ENCODE peak calls at places on chromosome 22, in five cellular contexts. B is MM.1S, O is HCT116, G is neural progenitor cell, Z is hepatocyte. R is an unnamed sample.

GRCh38 chr22:44753189-44754042 is 1.0 kb downstream of the ARHGAP8 start:
- DNase-seq in Z (peak), G (no peak), B (no peak), O (no peak), R (peak)

GRCh38 chr22:47933226-47933625 is 1170.8 kb downstream of the TBC1D22A start:
- DNase-seq in G (no peak), B (no peak), Z (no peak), O (no peak), R (no peak)

GRCh38 chr22:43213066-43213465 is 26.1 kb upstream of the TTLL12 start:
- DNase-seq in Z (peak), G (peak), B (no peak), O (no peak), R (no peak)

GRCh38 chr22:22598144-22598543 is 39.1 kb upstream of the PRAME start:
- DNase-seq in O (no peak), Z (no peak), B (no peak), G (no peak), R (no peak)

GRCh38 chr22:19832476-19833108 is 22.1 kb downstream of the GNB1L start:
- DNase-seq in G (no peak), Z (no peak), O (no peak), B (no peak), R (no peak)

GRCh38 chr22:25060522-25061071 is 108.1 kb downstream of the KIAA1671 start:
- DNase-seq in Z (no peak), G (no peak), O (no peak), B (no peak), R (no peak)

GRCh38 chr22:37184380-37184755 is 3.7 kb downstream of the C1QTNF6 start:
- DNase-seq in O (no peak), Z (no peak), G (no peak), B (no peak), R (no peak)

GRCh38 chr22:45302047-45302446 is 7.7 kb upstream of the FAM118A start:
- DNase-seq in Z (peak), O (no peak), G (no peak), B (no peak), R (peak)

GRCh38 chr22:45529097-45529496 is 26.4 kb downstream of the FBLN1 start:
- DNase-seq in B (no peak), O (no peak), Z (no peak), G (no peak), R (no peak)

GRCh38 chr22:25900880-25901279 is 158.9 kb downstream of the MYO18B start:
- DNase-seq in Z (no peak), G (no peak), B (no peak), O (no peak), R (no peak)

GRCh38 chr22:43853328-43853931 is 8.9 kb downstream of the SULT4A1 start:
- DNase-seq in Z (no peak), G (no peak), O (no peak), B (no peak), R (no peak)

GRCh38 chr22:22932512-22932941 is 44.9 kb downstream of the IGLL5 start:
- DNase-seq in O (no peak), G (no peak), B (peak), Z (no peak), R (no peak)

GRCh38 chr22:46067159-46068111 is 82.9 kb upstream of the PPARA start:
- DNase-seq in Z (no peak), G (no peak), O (no peak), B (no peak), R (peak)

GRCh38 chr22:19514831-19515565 is 9.2 kb downstream of the CLDN5 start:
- DNase-seq in B (no peak), G (no peak), Z (no peak), O (no peak), R (peak)

GRCh38 chr22:49255741-49256318 is 571.8 kb downstream of the BRD1 start:
- DNase-seq in G (no peak), B (no peak), O (no peak), Z (no peak), R (no peak)

GRCh38 chr22:47163876-47164513 is 401.5 kb downstream of the TBC1D22A start:
- DNase-seq in O (no peak), G (no peak), B (no peak), Z (no peak), R (no peak)

GRCh38 chr22:43948836-43949235 is 6.4 kb upstream of the SAMM50 start:
- DNase-seq in B (no peak), G (no peak), Z (no peak), O (no peak), R (peak)

GRCh38 chr22:20552450-20552894 is 45.1 kb downstream of the MED15 start:
- DNase-seq in O (no peak), B (no peak), Z (peak), G (no peak), R (peak)

GRCh38 chr22:44245438-44245837 is 64.7 kb downstream of the PARVG start:
- DNase-seq in O (no peak), B (no peak), Z (no peak), G (no peak), R (no peak)

GRCh38 chr22:24565077-24565476 is 9.3 kb downstream of the SNRPD3 start:
- DNase-seq in O (no peak), G (no peak), Z (no peak), B (no peak), R (no peak)

GRCh38 chr22:24331468-24332440 is 61.1 kb downstream of the SPECC1L start:
- DNase-seq in G (no peak), Z (no peak), B (no peak), O (no peak), R (peak)

GRCh38 chr22:22920910-22921550 is 33.4 kb downstream of the IGLL5 start:
- DNase-seq in B (no peak), Z (no peak), O (no peak), G (no peak), R (no peak)

GRCh38 chr22:23073506-23074229 is 3.3 kb downstream of the GNAZ start:
- DNase-seq in Z (no peak), G (no peak), O (no peak), B (no peak), R (no peak)

GRCh38 chr22:46974077-46974476 is 211.6 kb downstream of the TBC1D22A start:
- DNase-seq in O (no peak), Z (no peak), G (no peak), B (no peak), R (peak)

GRCh38 chr22:43004362-43005035 is 10.4 kb downstream of the PACSIN2 start:
- DNase-seq in G (no peak), Z (peak), B (no peak), O (no peak), R (peak)

GRCh38 chr22:46825145-46825544 is 62.7 kb downstream of the TBC1D22A start:
- DNase-seq in G (no peak), B (no peak), Z (no peak), O (no peak), R (no peak)

GRCh38 chr22:44080936-44081853 is 57.1 kb downstream of the PARVB start:
- DNase-seq in B (peak), Z (peak), G (peak), O (peak), R (peak)

GRCh38 chr22:24157783-24158170 is 23.5 kb upstream of the SUSD2 start:
- DNase-seq in O (no peak), B (no peak), Z (no peak), G (no peak), R (peak)

GRCh38 chr22:42202669-42203068 is 67.8 kb downstream of the TCF20 start:
- DNase-seq in O (no peak), B (no peak), Z (no peak), G (no peak), R (no peak)

GRCh38 chr22:21569459-21570161 is 2.1 kb downstream of the UBE2L3 start:
- DNase-seq in O (no peak), G (peak), B (no peak), Z (no peak), R (no peak)
- H3K4me3 ChIP-seq in O (peak), G (peak), B (no peak), Z (no peak), R (peak)

GRCh38 chr22:36088292-36088691 is 59.7 kb upstream of the RBFOX2 start:
- DNase-seq in B (no peak), G (no peak), O (no peak), Z (no peak), R (no peak)
- TF ChIP-seq EZH2phosphoT487 in B (no peak), G (no peak), O (no peak), Z (no peak), R (no peak)

GRCh38 chr22:17119481-17120202 is 1.5 kb downstream of the TMEM121B start:
- DNase-seq in O (no peak), G (peak), Z (no peak), B (no peak), R (peak)
- H3K4me2 ChIP-seq in O (no peak), G (peak), Z (no peak), B (no peak), R (no peak)

DNA sequence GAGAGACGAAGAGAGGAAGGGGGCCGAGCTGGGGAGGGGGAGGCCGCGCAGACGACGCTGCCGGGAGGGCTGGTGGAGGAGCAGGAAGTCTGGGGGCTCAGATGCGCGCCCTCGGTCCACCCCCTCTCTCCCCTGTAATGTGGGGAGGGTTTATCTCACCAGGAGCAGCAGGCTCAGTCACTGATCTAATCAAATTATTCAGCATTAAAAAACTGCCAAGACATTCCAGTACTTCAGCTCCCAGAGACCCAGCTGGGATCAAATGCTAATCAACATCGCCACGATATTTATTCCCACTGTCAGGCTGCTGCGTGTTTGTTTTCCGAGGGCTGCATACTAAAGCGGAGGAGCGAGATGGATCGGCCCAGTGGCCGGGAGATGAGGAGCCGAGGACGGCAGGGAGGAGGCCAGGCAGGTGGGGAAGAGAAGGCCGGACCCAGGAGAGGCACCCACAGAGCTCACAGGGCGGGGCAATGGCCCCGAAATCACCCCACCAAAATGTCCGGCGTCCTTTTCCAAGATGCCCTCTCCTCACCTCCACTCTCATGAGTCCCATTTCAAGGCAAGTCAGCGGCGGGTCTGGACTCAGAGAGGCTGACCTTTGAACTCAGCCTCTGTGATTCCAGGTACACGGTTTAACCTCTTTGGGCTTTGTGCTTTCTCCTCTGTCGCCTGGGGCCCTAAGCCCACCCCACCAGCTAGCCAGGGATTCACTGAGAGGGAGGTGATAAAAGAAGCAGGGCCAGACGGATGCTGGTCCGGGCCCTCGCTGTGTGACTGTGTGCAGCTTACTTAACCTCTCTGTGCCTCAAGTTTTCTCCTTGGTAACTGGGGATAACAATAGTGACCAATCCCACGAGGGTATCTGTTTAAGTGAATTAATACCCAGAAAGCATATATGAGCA is 502.1 kb downstream of the MN1 start:
- DNase-seq in Z (no peak), G (peak), O (no peak), B (no peak), R (peak)
- H3K4me3 ChIP-seq in Z (no peak), G (no peak), O (no peak), B (no peak), R (peak)

GRCh38 chr22:50287731-50288130 is 17.6 kb upstream of the MAPK11 start:
- DNase-seq in G (no peak), O (no peak), Z (no peak), B (no peak), R (no peak)
- TF ChIP-seq EZH2phosphoT487 in G (no peak), O (no peak), Z (no peak), B (no peak), R (no peak)

DNA sequence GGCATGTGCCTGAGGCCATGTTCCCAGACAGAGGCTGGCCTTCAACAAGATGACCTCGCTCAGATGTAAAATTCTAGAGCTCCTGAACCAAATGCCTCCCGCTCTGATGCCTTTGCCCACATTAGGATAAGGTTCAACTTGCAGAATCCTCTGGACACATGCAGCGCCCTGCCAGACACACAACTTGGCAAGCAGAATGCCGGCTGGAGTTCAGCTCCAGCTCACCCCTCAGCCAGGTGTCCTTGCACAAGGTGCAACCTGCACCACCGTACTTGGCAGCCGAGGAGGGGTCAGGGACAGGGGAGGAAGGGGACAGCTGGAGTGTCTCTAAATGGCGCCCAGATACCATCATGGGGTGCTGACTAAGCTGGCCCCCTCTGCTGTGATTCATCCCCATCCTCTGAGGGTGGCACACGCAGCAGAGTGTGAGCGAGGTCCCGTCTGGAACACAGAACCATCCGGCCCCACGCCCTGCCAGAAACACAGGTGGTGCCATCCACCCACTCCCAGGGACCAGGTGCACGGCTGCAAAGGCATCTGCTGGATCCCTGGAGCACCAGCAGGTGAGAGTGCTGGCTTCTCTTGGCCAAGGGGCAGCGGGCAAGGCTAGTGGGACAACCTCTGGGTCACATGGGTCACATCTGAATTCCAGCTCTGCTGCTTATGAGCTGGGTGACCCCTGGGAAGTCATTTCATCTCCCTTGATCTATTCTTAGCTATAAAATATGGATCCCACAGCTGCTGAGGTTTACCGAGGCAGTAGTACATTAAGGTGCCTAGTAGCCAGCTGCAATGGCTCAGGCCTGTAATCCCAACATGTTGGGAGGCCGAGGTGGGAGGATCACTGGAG is 12.8 kb downstream of the ZMAT5 start:
- DNase-seq in Z (no peak), B (no peak), G (no peak), O (no peak), R (no peak)
- H3K4me2 ChIP-seq in Z (no peak), B (no peak), G (no peak), O (no peak), R (no peak)

GRCh38 chr22:38955926-38956325 is 1.5 kb upstream of the APOBEC3A start:
- DNase-seq in G (no peak), O (no peak), B (no peak), Z (no peak), R (no peak)
- H3K4me3 ChIP-seq in G (no peak), O (no peak), B (no peak), Z (no peak), R (no peak)

GRCh38 chr22:38267086-38267485 is 5.7 kb downstream of the TMEM184B start:
- DNase-seq in Z (no peak), O (no peak), B (no peak), G (no peak), R (peak)
- TF ChIP-seq EZH2phosphoT487 in Z (no peak), O (no peak), B (no peak), G (no peak), R (no peak)

DNA sequence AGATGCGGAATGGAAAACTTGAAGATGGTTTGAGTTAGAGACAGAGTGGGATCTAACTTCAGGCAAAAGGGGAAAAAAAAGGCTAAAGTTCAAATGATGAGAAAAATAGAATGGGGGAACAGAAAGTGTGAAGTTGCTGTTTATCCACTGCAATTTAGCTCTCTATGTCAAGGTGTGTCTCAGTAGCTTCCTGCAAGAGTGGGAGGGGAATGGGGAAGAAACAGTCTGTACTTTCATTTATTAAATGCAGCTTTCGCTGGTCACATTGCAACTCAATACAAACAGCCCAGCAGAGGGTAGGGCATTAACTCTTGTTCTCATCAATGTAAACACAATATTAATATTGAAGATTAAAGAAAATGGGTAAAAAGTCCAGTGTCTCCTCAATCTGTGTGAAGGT is 214.7 kb upstream of the SYN3 start:
- DNase-seq in G (no peak), Z (no peak), O (no peak), B (no peak), R (no peak)
- H3K4me2 ChIP-seq in G (no peak), Z (no peak), O (no peak), B (no peak), R (no peak)